ENCODE peak calls at places on chromosomes 6 and 20, in four cellular contexts. K, R, S and I are unnamed samples.

GRCh38 chr20:55472704-55473103 is 532.6 kb downstream of the CBLN4 start:
- DNase-seq in K (no peak), R (peak; percentile 65), S (no peak), I (no peak)

GRCh38 chr20:38350879-38351775 is 4.8 kb downstream of the LBP start:
- DNase-seq in K (no peak), R (no peak), S (no peak), I (no peak)

GRCh38 chr20:3692706-3693294 is 11.0 kb upstream of the ADAM33 start:
- DNase-seq in K (no peak), R (no peak), S (no peak), I (no peak)

GRCh38 chr6:128024976-128025375 is 124.1 kb upstream of the THEMIS start:
- DNase-seq in K (no peak), R (no peak), S (no peak), I (no peak)

GRCh38 chr6:6746334-6746969 is 157.9 kb downstream of the LY86 start:
- DNase-seq in K (no peak), R (peak; percentile 68), S (no peak), I (no peak)

GRCh38 chr6:137846772-137847313 is 20.2 kb upstream of the TNFAIP3 start:
- DNase-seq in K (peak; percentile 96), R (no peak), S (no peak), I (no peak)

GRCh38 chr20:18585134-18585533 is 2.7 kb upstream of the DTD1 start:
- DNase-seq in K (no peak), R (no peak), S (peak; percentile 74), I (no peak)

GRCh38 chr6:25962368-25963127 is at the start of gene TRIM38:
- DNase-seq in K (peak; percentile 84), R (peak; percentile 52), S (peak; percentile 97), I (peak; percentile 70)

GRCh38 chr20:50085481-50086365 is 27.2 kb downstream of the UBE2V1 start:
- DNase-seq in K (peak; percentile 65), R (peak; percentile 87), S (peak; percentile 71), I (peak; percentile 58)

GRCh38 chr6:2429460-2429859 is 184.1 kb upstream of the GMDS start:
- DNase-seq in K (no peak), R (no peak), S (peak; percentile 57), I (no peak)

GRCh38 chr6:144283781-144284473 is 1.2 kb upstream of the UTRN start:
- DNase-seq in K (no peak), R (no peak), S (peak; percentile 69), I (peak; percentile 3)

GRCh38 chr6:167524261-167524660 is 199.4 kb downstream of the TTLL2 start:
- DNase-seq in K (no peak), R (no peak), S (no peak), I (no peak)

GRCh38 chr20:62496525-62497218 is 20.9 kb upstream of the GATA5 start:
- DNase-seq in K (no peak), R (peak; percentile 75), S (peak; percentile 18), I (no peak)